ENCODE peak calls at places on chromosomes 7 and 10, in five cellular contexts. D, G, H, S and E are unnamed samples.
A peak's percentile ranks its signal among the peaks of the same experiment; 100 is the strongest.

GRCh38 chr7:25456467-25457171 is 228.3 kb upstream of the NPVF start:
- DNase-seq in D (no peak), G (peak; percentile 14), H (no peak), S (no peak), E (no peak)

GRCh38 chr10:116742367-116743265 is at the start of gene HSPA12A:
- DNase-seq in D (peak; percentile 77), G (peak; percentile 81), H (peak; percentile 89), S (no peak), E (peak; percentile 74)

GRCh38 chr10:6239213-6239991 is 36.7 kb downstream of the PFKFB3 start:
- DNase-seq in D (no peak), G (peak; percentile 100), H (peak; percentile 99), S (no peak), E (no peak)

GRCh38 chr10:70335246-70335613 is 47.2 kb downstream of the LRRC20 start:
- DNase-seq in D (no peak), G (no peak), H (no peak), S (no peak), E (no peak)

GRCh38 chr7:73865738-73866445 is 4.9 kb downstream of the TMEM270 start:
- DNase-seq in D (no peak), G (peak; percentile 52), H (peak; percentile 63), S (no peak), E (peak; percentile 42)

GRCh38 chr10:3723706-3724225 is 61.2 kb downstream of the KLF6 start:
- DNase-seq in D (no peak), G (no peak), H (no peak), S (no peak), E (no peak)

GRCh38 chr10:70430489-70431445 is 10.7 kb downstream of the NODAL start:
- DNase-seq in D (no peak), G (peak; percentile 98), H (peak; percentile 87), S (no peak), E (peak; percentile 47)

GRCh38 chr7:158613481-158613880 is 25.9 kb upstream of the PTPRN2 start:
- DNase-seq in D (no peak), G (peak; percentile 15), H (no peak), S (no peak), E (no peak)

GRCh38 chr7:28700790-28701203 is 257.3 kb downstream of the TRIL start:
- DNase-seq in D (no peak), G (no peak), H (peak; percentile 58), S (no peak), E (no peak)

GRCh38 chr7:74214816-74215630 is 5.2 kb downstream of the LAT2 start:
- DNase-seq in D (no peak), G (no peak), H (no peak), S (no peak), E (no peak)

GRCh38 chr10:3595736-3596135 is 189.3 kb downstream of the KLF6 start:
- DNase-seq in D (no peak), G (no peak), H (no peak), S (no peak), E (no peak)

GRCh38 chr10:29438271-29438670 is 149.4 kb downstream of the LYZL1 start:
- DNase-seq in D (no peak), G (no peak), H (peak; percentile 4), S (no peak), E (no peak)

GRCh38 chr10:43671659-43672555 is 23.2 kb upstream of the ZNF32 start:
- DNase-seq in D (peak; percentile 75), G (peak; percentile 73), H (peak; percentile 75), S (no peak), E (peak; percentile 79)

GRCh38 chr10:103040424-103040823 is 122.3 kb downstream of the CNNM2 start:
- DNase-seq in D (no peak), G (peak; percentile 90), H (peak; percentile 97), S (no peak), E (no peak)

GRCh38 chr10:37775612-37776011 is 81.8 kb downstream of the ZNF248 start:
- DNase-seq in D (no peak), G (no peak), H (no peak), S (no peak), E (no peak)

GRCh38 chr10:12241810-12242529 is 46.0 kb downstream of the CDC123 start:
- DNase-seq in D (no peak), G (no peak), H (peak; percentile 53), S (no peak), E (no peak)

GRCh38 chr7:1738956-1739355 is 68.9 kb downstream of the ELFN1 start:
- DNase-seq in D (no peak), G (no peak), H (no peak), S (no peak), E (no peak)

GRCh38 chr10:87546971-87547413 is 42.3 kb downstream of the MINPP1 start:
- DNase-seq in D (no peak), G (peak; percentile 61), H (no peak), S (no peak), E (no peak)

GRCh38 chr7:32462966-32463365 is 27.2 kb downstream of the LSM5 start:
- DNase-seq in D (no peak), G (no peak), H (no peak), S (no peak), E (no peak)

GRCh38 chr7:157032128-157032527 is 21.7 kb upstream of the MNX1 start:
- DNase-seq in D (no peak), G (no peak), H (no peak), S (no peak), E (no peak)

GRCh38 chr7:13411641-13412040 is 577.8 kb downstream of the ETV1 start:
- DNase-seq in D (no peak), G (no peak), H (no peak), S (no peak), E (no peak)

GRCh38 chr7:41029072-41029492 is 673.8 kb downstream of the INHBA start:
- DNase-seq in D (no peak), G (peak; percentile 96), H (peak; percentile 100), S (no peak), E (no peak)

GRCh38 chr10:126640391-126640790 is 30.1 kb downstream of the C10orf90 start:
- DNase-seq in D (no peak), G (peak; percentile 51), H (no peak), S (no peak), E (no peak)

GRCh38 chr7:12650080-12650479 is 37.4 kb upstream of the ARL4A start:
- DNase-seq in D (no peak), G (no peak), H (no peak), S (no peak), E (no peak)

GRCh38 chr10:56319386-56319785 is 41.7 kb downstream of the ZWINT start:
- DNase-seq in D (no peak), G (peak; percentile 74), H (peak; percentile 76), S (no peak), E (no peak)

GRCh38 chr7:1361756-1362125 is 97.5 kb downstream of the MICALL2 start:
- DNase-seq in D (no peak), G (no peak), H (no peak), S (no peak), E (no peak)

GRCh38 chr7:44508328-44508990 is 18.0 kb upstream of the NUDCD3 start:
- DNase-seq in D (no peak), G (no peak), H (no peak), S (no peak), E (no peak)

DNA sequence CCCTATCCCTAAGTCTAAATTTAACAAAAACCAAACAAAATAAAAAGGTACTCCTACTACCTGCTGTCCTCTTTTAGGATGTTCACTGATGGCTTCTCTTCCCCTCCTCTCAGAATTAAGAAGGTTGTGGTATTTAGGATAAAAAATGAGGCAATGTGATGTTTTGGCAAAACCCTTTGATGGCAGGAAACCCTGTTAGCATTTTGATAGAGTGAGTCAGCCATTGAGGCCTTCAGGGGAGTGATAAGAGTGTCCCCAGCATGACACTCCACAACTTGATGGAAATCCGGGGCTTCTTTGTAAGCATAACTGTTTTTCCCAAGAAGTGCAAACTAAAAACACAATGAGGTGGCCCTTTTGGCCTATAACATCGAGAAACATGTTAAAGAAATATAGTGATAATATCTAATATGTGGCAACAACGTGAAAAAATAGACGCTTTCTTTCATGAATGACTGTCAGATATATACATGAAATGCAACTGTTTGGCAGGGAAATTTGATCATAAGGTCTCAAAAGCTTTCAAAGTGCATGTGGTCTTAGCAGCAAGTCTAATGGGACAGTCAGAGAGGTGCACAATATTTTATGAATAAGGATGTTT is 55.0 kb downstream of the PRTFDC1 start:
- DNase-seq in D (no peak), G (peak; percentile 61), H (peak; percentile 78), S (no peak), E (no peak)
- H2BK15ac ChIP-seq in D (no peak overlapping the region), G (no peak overlapping the region), H (no peak overlapping the region), S (no peak overlapping the region), E (no peak overlapping the region)

DNA sequence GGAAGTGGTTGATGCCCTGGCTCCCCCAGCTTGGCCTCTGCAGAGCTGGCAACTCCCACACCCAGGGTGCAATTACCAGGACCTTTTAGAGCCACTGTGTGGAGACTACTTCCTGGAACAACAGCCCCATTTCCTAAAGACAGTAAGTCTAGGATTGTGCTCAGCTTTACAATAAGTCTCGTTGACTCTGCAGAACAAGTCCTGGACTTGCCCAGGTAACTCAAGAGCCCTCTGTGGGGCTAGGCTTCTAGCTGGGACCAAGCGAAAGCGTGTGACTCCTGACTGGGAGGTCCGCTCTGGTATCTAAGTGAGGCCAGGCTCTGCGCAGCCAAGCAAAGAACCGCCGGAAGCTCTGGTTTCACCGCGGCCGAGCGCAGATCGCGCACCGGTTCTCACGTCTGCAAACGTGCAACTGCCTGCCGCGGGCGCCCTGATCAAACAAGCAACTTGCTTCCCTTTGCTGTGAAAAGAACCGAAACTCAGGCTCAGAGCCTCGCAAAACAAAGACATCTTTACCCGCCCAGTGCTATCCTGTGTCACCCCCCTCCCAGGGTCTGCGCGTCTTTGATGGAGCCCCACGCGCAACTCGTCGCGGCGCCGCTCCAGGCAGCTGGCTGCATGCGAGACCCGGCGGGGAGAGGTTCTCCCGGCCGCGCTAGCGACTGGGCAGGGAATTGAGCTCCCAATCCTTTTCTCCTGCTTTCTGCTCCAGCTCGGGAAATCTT is 4.4 kb upstream of the PDLIM1 start:
- DNase-seq in D (no peak), G (peak; percentile 65), H (peak; percentile 60), S (no peak), E (peak; percentile 78)
- H3K14ac ChIP-seq in D (no peak overlapping the region), G (no peak overlapping the region), H (peak overlapping the region; percentile 88), S (no peak overlapping the region), E (peak overlapping the region; percentile 20)

DNA sequence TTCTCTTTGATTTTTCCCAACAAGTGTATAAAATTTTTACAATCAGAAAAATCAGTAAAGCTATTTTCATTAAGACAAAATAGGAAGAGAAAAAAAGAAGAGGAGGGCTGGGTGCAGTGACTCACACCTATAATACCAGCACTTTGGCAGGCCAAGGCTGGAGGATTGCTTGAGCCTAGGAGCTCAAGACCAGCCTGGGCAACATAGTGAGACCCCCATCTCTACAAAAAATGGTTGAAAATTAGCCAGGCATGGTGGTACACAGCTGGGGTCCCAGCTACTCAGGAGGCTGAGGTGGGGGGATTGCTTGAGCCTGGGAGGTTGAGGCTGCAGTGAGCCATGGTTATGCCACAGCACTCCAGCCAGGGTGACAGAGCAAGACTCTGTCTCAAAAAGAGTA is 172.3 kb downstream of the AKR1D1 start:
- DNase-seq in D (no peak), G (no peak), H (no peak), S (no peak), E (no peak)
- H2BK15ac ChIP-seq in D (no peak overlapping the region), G (no peak overlapping the region), H (no peak overlapping the region), S (peak overlapping the region; percentile 47), E (no peak overlapping the region)

GRCh38 chr7:94648731-94649130 is 7.2 kb downstream of the SGCE start:
- DNase-seq in D (no peak), G (no peak), H (no peak), S (no peak), E (no peak)
- H3K14ac ChIP-seq in D (no peak overlapping the region), G (no peak overlapping the region), H (no peak overlapping the region), S (no peak overlapping the region), E (no peak overlapping the region)